ENCODE peak calls at places on chromosome 7, in seven cellular contexts. Z is naive thymus-derived CD4-positive, alpha-beta T cell; M is gastrocnemius medialis; S is A549; U is aorta; A is pancreas; P is heart right ventricle. L is an unnamed sample.
A peak's percentile ranks its signal among the peaks of the same experiment; 100 is the strongest.

GRCh38 chr7:101542527-101543241 is 86.4 kb downstream of the MYL10 start:
- DNase-seq in U (peak; percentile 86), Z (peak; percentile 61), M (peak; percentile 11), A (peak; percentile 80), P (peak; percentile 47), S (peak; percentile 54), L (peak; percentile 13)

GRCh38 chr7:109844362-109844761 is 1246.6 kb upstream of the LRRN3 start:
- DNase-seq in Z (no peak), M (no peak), P (no peak), A (no peak), S (peak; percentile 15), U (no peak), L (no peak)

GRCh38 chr7:34982371-34983019 is 54.8 kb downstream of the DPY19L1 start:
- DNase-seq in S (no peak), U (no peak), A (no peak), M (no peak), P (no peak), Z (no peak), L (no peak)

GRCh38 chr7:120725376-120726039 is 132.4 kb downstream of the TSPAN12 start:
- DNase-seq in U (no peak), P (no peak), S (peak; percentile 4), A (no peak), M (no peak), Z (no peak), L (no peak)

GRCh38 chr7:26329520-26330269 is 38.0 kb downstream of the SNX10 start:
- DNase-seq in Z (no peak), M (peak; percentile 8), U (no peak), P (peak; percentile 24), A (no peak), S (no peak), L (no peak)

GRCh38 chr7:139918488-139918887 is 89.4 kb downstream of the TBXAS1 start:
- DNase-seq in Z (no peak), M (peak; percentile 18), A (no peak), S (no peak), U (no peak), P (peak; percentile 28), L (no peak)

GRCh38 chr7:116443101-116443523 is 56.4 kb upstream of the CAV2 start:
- DNase-seq in M (no peak), A (no peak), U (no peak), Z (no peak), P (no peak), S (peak; percentile 84), L (no peak)

GRCh38 chr7:109044691-109045090 is 475.0 kb downstream of the DNAJB9 start:
- DNase-seq in A (no peak), M (no peak), P (no peak), U (no peak), S (no peak), Z (no peak), L (no peak)

GRCh38 chr7:71784781-71785180 is 627.4 kb downstream of the CALN1 start:
- DNase-seq in A (no peak), S (no peak), M (no peak), P (no peak), Z (no peak), U (no peak), L (no peak)

GRCh38 chr7:13603661-13604060 is 385.8 kb downstream of the ETV1 start:
- DNase-seq in U (no peak), Z (no peak), A (no peak), P (no peak), S (no peak), M (no peak), L (no peak)

GRCh38 chr7:1454471-1455065 is 4.7 kb downstream of the MICALL2 start:
- DNase-seq in S (no peak), U (no peak), Z (no peak), P (no peak), M (no peak), A (peak; percentile 41), L (peak; percentile 53)

GRCh38 chr7:148503900-148504487 is 86.6 kb upstream of the C7orf33 start:
- DNase-seq in Z (peak; percentile 40), M (no peak), U (no peak), S (peak; percentile 16), A (no peak), P (no peak), L (no peak)

DNA sequence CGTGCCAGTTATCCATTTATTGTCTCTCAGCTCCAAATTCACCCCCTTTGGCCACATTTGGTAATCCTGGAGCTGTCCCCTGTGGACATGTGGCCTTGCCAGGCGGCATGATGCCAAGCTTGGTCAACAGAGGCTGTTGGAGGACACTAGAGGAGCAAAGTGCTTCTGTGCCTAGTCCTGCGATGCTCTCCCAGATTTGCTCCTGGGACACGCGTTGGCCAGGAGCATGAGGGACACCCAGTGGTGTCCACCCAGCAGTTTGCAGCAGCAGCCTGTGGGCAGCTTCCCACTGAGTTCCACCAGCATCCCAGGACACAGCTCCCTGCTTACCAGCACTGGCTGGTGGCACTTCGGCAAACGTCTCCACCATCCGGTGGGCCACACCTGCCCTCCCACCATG is 55.5 kb upstream of the STEAP1B start:
- DNase-seq in P (no peak), M (no peak), A (no peak), U (no peak), Z (no peak), S (no peak), L (no peak)
- H3K27ac ChIP-seq in P (no peak overlapping the region), M (no peak overlapping the region), A (no peak overlapping the region), U (no peak overlapping the region), Z (no peak overlapping the region), S (no peak overlapping the region), L (no peak overlapping the region)

GRCh38 chr7:15686957-15687644 is 618 bp upstream of the MEOX2 start:
- DNase-seq in A (no peak), M (no peak), P (peak; percentile 12), S (no peak), Z (no peak), U (peak; percentile 74), L (no peak)
- H3K27ac ChIP-seq in A (no peak overlapping the region), M (peak overlapping the region; percentile 86), P (peak overlapping the region; percentile 92), S (no peak overlapping the region), Z (no peak overlapping the region), U (no peak overlapping the region), L (no peak overlapping the region)

GRCh38 chr7:2803755-2804154 is 40.4 kb downstream of the GNA12 start:
- DNase-seq in Z (no peak), U (no peak), M (no peak), P (no peak), S (no peak), A (no peak), L (no peak)
- H3K27ac ChIP-seq in Z (no peak overlapping the region), U (no peak overlapping the region), M (no peak overlapping the region), P (peak overlapping the region; percentile 84), S (peak overlapping the region; percentile 74), A (no peak overlapping the region), L (no peak overlapping the region)

GRCh38 chr7:40200791-40201190 is 66.0 kb downstream of the SUGCT start:
- DNase-seq in M (no peak), U (no peak), Z (no peak), S (no peak), P (no peak), A (no peak), L (no peak)
- H3K27ac ChIP-seq in M (no peak overlapping the region), U (no peak overlapping the region), Z (no peak overlapping the region), S (no peak overlapping the region), P (no peak overlapping the region), A (no peak overlapping the region), L (no peak overlapping the region)

GRCh38 chr7:6531492-6532279 is 19.6 kb downstream of the GRID2IP start:
- DNase-seq in U (no peak), Z (no peak), M (no peak), S (no peak), P (no peak), A (no peak), L (no peak)
- H3K27ac ChIP-seq in U (no peak overlapping the region), Z (no peak overlapping the region), M (no peak overlapping the region), S (no peak overlapping the region), P (no peak overlapping the region), A (no peak overlapping the region), L (no peak overlapping the region)

DNA sequence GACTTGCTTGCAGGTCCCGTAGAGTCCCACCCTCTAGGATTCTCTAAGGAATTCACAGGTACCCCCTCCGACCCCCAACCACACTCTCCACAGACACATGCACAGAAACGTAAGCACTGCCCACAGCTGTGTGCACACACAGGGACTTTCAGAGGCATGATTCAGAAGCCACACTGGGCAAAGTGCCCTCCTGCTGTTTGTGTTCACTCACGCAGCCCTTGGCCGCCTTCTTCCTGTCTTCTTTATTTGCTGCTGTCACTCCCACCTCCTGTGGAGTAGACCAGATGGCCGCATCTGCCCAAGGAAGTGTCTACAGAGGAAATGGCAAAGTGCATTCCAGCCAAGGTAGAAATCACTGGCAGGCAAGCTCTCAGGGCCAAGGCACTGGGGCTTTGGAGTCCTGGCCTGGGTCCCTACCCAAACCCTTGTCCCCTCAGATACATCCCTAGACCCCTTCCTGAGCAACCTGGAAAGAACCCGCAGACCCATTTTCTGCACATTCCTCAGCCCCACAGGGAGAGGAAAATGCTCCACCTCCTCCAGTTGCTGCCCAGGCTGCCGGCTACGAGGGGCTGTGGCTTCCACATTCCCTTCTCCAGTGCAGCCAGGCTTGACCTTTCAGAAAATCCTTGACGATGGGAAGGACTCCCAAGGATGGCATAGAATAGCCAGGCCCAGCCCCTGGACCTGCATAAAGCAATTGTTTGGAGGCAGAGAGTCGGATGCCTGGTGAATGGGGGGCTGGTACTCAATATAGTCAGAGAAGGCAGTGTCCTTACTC is 21.6 kb upstream of the GIMAP8 start:
- DNase-seq in P (no peak), A (peak; percentile 42), Z (no peak), M (no peak), U (no peak), S (peak; percentile 69), L (no peak)
- H3K27ac ChIP-seq in P (no peak overlapping the region), A (no peak overlapping the region), Z (no peak overlapping the region), M (no peak overlapping the region), U (no peak overlapping the region), S (no peak overlapping the region), L (no peak overlapping the region)